ENCODE peak calls at places on chromosomes 11 and 22, in four cellular contexts. M is neuronal stem cell, E is Caco-2, C is pancreas. L is an unnamed sample. For H3K4me1, the result is how much of the 10 kb centered on the place peaks cover.

GRCh38 chr11:68927280-68928107 is 23.8 kb downstream of the IGHMBP2 start:
- DNase-seq in C (no peak), M (no peak), E (no peak), L (no peak)

GRCh38 chr11:44600739-44601416 is 35.4 kb downstream of the CD82 start:
- DNase-seq in C (no peak), M (no peak), E (no peak), L (no peak)

GRCh38 chr11:76918941-76919386 is 58.2 kb downstream of the ACER3 start:
- DNase-seq in C (peak), E (peak), M (peak), L (no peak)

GRCh38 chr11:23903044-23903704 is 593.7 kb upstream of the LUZP2 start:
- DNase-seq in C (no peak), E (peak), M (no peak), L (no peak)

GRCh38 chr22:30754521-30754920 is 59.8 kb downstream of the OSBP2 start:
- DNase-seq in E (no peak), M (no peak), C (no peak), L (no peak)

GRCh38 chr11:66188580-66188979 is 79.9 kb upstream of the RAB1B start:
- DNase-seq in M (no peak), E (no peak), C (no peak), L (no peak)

GRCh38 chr11:83472328-83472727 is 186.2 kb upstream of the CCDC90B start:
- DNase-seq in M (no peak), C (no peak), E (no peak), L (no peak)

GRCh38 chr11:3123316-3123715 is 41.8 kb downstream of the OSBPL5 start:
- DNase-seq in C (no peak), M (no peak), E (no peak), L (peak)

GRCh38 chr22:39300198-39300830 is 19.1 kb downstream of the RPL3 start:
- DNase-seq in E (no peak), C (no peak), M (no peak), L (no peak)

GRCh38 chr11:43925063-43925931 is 17.1 kb upstream of the C11orf96 start:
- DNase-seq in C (peak), E (no peak), M (no peak), L (no peak)

GRCh38 chr22:26406118-26406517 is 22.9 kb upstream of the ASPHD2 start:
- DNase-seq in M (no peak), C (no peak), E (no peak), L (no peak)

GRCh38 chr11:120632579-120632978 is 121.0 kb downstream of the GRIK4 start:
- DNase-seq in C (no peak), M (no peak), E (peak), L (no peak)

GRCh38 chr22:50296658-50297490 is 10.6 kb downstream of the PLXNB2 start:
- DNase-seq in M (no peak), C (no peak), E (no peak), L (no peak)

GRCh38 chr11:47998733-47999359 is 18.5 kb downstream of the PTPRJ start:
- DNase-seq in E (peak), C (no peak), M (no peak), L (no peak)

GRCh38 chr11:112613051-112613972 is 347.9 kb upstream of the NCAM1 start:
- DNase-seq in C (peak), M (no peak), E (no peak), L (peak)

GRCh38 chr11:2521081-2521480 is 76.3 kb downstream of the KCNQ1 start:
- DNase-seq in M (no peak), C (peak), E (no peak), L (peak)

GRCh38 chr22:41976070-41976901 is 7.0 kb downstream of the SEPTIN3 start:
- DNase-seq in E (peak), M (no peak), C (no peak), L (no peak)

GRCh38 chr11:69854719-69855118 is 35.5 kb upstream of the FGF3 start:
- DNase-seq in C (no peak), M (no peak), E (no peak), L (no peak)

GRCh38 chr11:73465019-73465675 is 88.9 kb downstream of the RELT start:
- DNase-seq in M (no peak), C (no peak), E (no peak), L (no peak)
- H3K4me1 ChIP-seq in M (under half), C (under half), E (under half), L (under half)

DNA sequence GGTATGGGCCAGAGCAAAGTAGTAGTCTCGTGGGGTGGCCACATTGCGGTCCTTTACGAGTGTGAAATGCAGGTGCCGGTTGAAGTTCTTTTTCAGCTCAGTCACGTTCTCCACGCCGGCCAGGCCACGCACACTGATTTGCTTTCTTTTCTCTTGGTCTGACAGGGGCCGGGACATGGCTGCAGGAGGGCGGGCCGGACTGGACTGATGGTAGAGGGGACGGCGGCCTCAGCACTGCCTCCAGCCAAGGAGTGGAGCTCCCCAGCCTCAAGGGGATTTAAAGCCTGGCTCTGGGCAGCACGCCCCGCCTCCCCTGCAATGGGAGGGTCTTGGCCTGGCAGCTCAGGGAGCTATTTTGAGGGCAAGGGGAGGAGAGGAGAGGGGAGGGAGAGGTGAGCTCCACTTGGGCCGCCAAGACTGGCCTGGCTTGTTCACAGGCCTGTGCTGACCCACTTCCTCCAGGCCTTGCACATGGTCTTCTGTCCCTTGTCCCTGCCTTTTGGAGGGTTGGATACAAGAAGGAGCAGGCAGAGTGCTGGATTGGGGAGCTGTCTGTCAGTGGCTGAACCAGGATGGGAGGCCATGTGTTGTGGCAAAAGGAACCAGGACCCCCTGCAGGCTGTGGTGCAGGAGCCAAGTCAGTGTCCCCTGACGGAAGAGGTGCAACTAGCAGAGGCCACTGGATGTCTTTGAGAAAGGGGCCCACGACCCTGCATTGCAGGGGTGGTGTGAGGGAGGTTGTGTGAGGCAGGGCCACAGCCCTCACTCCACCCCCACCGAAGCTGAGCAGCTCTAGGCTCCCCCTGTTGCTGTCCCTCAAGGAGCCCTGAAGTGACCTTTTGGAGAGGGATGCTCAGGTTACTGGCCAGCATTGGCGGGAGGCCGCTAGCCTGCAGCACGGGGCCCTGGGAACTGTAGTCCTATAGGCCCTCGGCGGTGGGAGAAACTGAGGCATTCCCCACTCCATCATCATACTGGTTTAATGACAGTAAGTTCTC is at the start of gene PYGM:
- DNase-seq in M (peak), C (no peak), E (peak), L (peak)
- H3K4me1 ChIP-seq in M (under half), C (under half), E (under half), L (under half)

DNA sequence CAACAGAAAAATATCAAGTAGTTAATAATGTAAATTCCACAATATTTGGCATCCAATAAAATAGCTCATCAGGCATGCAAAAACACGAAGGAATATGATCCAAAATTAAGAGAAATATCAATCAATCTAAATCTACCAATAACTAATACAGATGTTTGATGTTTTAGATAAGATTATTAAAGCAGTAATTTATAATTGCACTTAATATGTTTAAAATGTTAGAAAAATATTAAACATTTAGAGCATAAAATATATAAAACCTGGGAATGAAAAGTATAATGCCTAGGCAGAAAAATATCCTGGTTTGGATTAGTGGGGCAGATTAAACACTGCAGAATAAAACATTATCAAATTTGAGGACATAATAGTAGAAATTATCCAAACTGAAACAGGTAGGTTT is 879.9 kb downstream of the FAM181B start:
- DNase-seq in C (no peak), M (no peak), E (no peak), L (no peak)
- H3K4me1 ChIP-seq in C (under half), M (under half), E (under half), L (under half)

GRCh38 chr11:9633674-9634073 is 30.2 kb upstream of the SWAP70 start:
- DNase-seq in C (no peak), M (no peak), E (no peak), L (no peak)
- H3K4me1 ChIP-seq in C (under half), M (under half), E (under half), L (under half)

L was measured in uterus.